ENCODE peak calls at places on chromosomes 6 and 20, in seven cellular contexts. F, H, B, W, D, M and N are unnamed samples.
A peak's percentile ranks its signal among the peaks of the same experiment; 100 is the strongest.

GRCh38 chr20:50112512-50113419 is at the start of gene UBE2V1:
- DNase-seq in F (peak; percentile 95), H (peak; percentile 86), B (peak; percentile 68), W (peak; percentile 91), D (peak; percentile 70), M (peak; percentile 60), N (peak; percentile 83)

GRCh38 chr6:126446187-126446696 is 106.3 kb downstream of the CENPW start:
- DNase-seq in F (no peak), H (no peak), B (no peak), W (no peak), D (no peak), M (no peak), N (no peak)

GRCh38 chr20:63178889-63179751 is 36.8 kb downstream of the YTHDF1 start:
- DNase-seq in F (peak; percentile 41), H (no peak), B (no peak), W (peak; percentile 20), D (peak; percentile 28), M (no peak), N (peak; percentile 11)

GRCh38 chr6:14228571-14228970 is 111.0 kb downstream of the CD83 start:
- DNase-seq in F (peak; percentile 86), H (no peak), B (peak; percentile 2), W (no peak), D (no peak), M (no peak), N (no peak)

GRCh38 chr6:133474516-133474915 is 233.4 kb downstream of the EYA4 start:
- DNase-seq in F (no peak), H (no peak), B (no peak), W (no peak), D (no peak), M (no peak), N (no peak)

GRCh38 chr20:39516964-39517363 is 554.8 kb downstream of the DHX35 start:
- DNase-seq in F (no peak), H (no peak), B (no peak), W (no peak), D (no peak), M (no peak), N (no peak)

GRCh38 chr20:44714701-44715494 is at the start of gene CCN5:
- DNase-seq in F (peak; percentile 95), H (peak; percentile 60), B (peak; percentile 25), W (peak; percentile 86), D (peak; percentile 42), M (peak; percentile 77), N (peak; percentile 29)

GRCh38 chr20:35223941-35224340 is 2.5 kb upstream of the MMP24 start:
- DNase-seq in F (no peak), H (no peak), B (no peak), W (no peak), D (no peak), M (no peak), N (no peak)

GRCh38 chr6:108621117-108621516 is 60.4 kb downstream of the FOXO3 start:
- DNase-seq in F (peak; percentile 97), H (no peak), B (peak; percentile 56), W (no peak), D (no peak), M (no peak), N (peak; percentile 50)

GRCh38 chr6:35916056-35916455 is 4.8 kb downstream of the SRPK1 start:
- DNase-seq in F (no peak), H (no peak), B (no peak), W (no peak), D (no peak), M (no peak), N (no peak)

GRCh38 chr20:51579137-51579536 is 36.6 kb upstream of the NFATC2 start:
- DNase-seq in F (peak; percentile 50), H (no peak), B (peak; percentile 56), W (no peak), D (no peak), M (no peak), N (no peak)

GRCh38 chr20:55054443-55054842 is 579.0 kb downstream of the DOK5 start:
- DNase-seq in F (no peak), H (no peak), B (peak; percentile 63), W (no peak), D (no peak), M (no peak), N (no peak)

GRCh38 chr6:2783188-2783957 is 18.2 kb downstream of the WRNIP1 start:
- DNase-seq in F (no peak), H (no peak), B (no peak), W (no peak), D (no peak), M (no peak), N (no peak)

GRCh38 chr20:14928083-14928482 is 590.7 kb upstream of the FLRT3 start:
- DNase-seq in F (no peak), H (no peak), B (no peak), W (no peak), D (peak; percentile 4), M (peak; percentile 41), N (no peak)

GRCh38 chr6:82984720-82985119 is 80.9 kb downstream of the UBE3D start:
- DNase-seq in F (no peak), H (no peak), B (no peak), W (no peak), D (no peak), M (no peak), N (no peak)

GRCh38 chr6:141866731-141867502 is 265.8 kb upstream of the GJE1 start:
- DNase-seq in F (no peak), H (no peak), B (no peak), W (no peak), D (no peak), M (no peak), N (no peak)

GRCh38 chr6:28709478-28710349 is 184.0 kb downstream of the GPX5 start:
- DNase-seq in F (no peak), H (no peak), B (no peak), W (no peak), D (no peak), M (no peak), N (no peak)

GRCh38 chr6:100376103-100376502 is 88.6 kb downstream of the SIM1 start:
- DNase-seq in F (no peak), H (no peak), B (no peak), W (no peak), D (no peak), M (no peak), N (no peak)

GRCh38 chr20:37897008-37897548 is 5.8 kb upstream of the VSTM2L start:
- DNase-seq in F (no peak), H (no peak), B (no peak), W (no peak), D (peak; percentile 35), M (no peak), N (peak; percentile 10)

GRCh38 chr6:35365599-35366596 is 23.5 kb downstream of the PPARD start:
- DNase-seq in F (no peak), H (no peak), B (no peak), W (no peak), D (no peak), M (no peak), N (no peak)

GRCh38 chr20:44993343-44993742 is 27.0 kb downstream of the STK4 start:
- DNase-seq in F (peak; percentile 21), H (no peak), B (no peak), W (no peak), D (no peak), M (no peak), N (no peak)

GRCh38 chr6:13038315-13039261 is 289.7 kb downstream of the TBC1D7 start:
- DNase-seq in F (no peak), H (no peak), B (no peak), W (no peak), D (no peak), M (no peak), N (no peak)

GRCh38 chr6:148842631-148843030 is 95.8 kb downstream of the UST start:
- DNase-seq in F (peak; percentile 40), H (no peak), B (no peak), W (no peak), D (no peak), M (no peak), N (no peak)

GRCh38 chr6:35764238-35764896 is 12.0 kb upstream of the CLPSL2 start:
- DNase-seq in F (no peak), H (no peak), B (no peak), W (no peak), D (no peak), M (no peak), N (no peak)

GRCh38 chr6:170134077-170135040 is 156.5 kb downstream of the DLL1 start:
- DNase-seq in F (no peak), H (no peak), B (no peak), W (peak; percentile 56), D (peak; percentile 86), M (no peak), N (no peak)